ENCODE peak calls at places on chromosomes 11 and 22, in four cellular contexts. H is HCT116, Y is SK-N-SH, Z is K562. Q is an unnamed sample.

GRCh38 chr11:73401217-73401923 is 25.2 kb downstream of the RELT start:
- DNase-seq in H (no peak), Y (no peak), Z (no peak), Q (no peak)

GRCh38 chr22:31676700-31677099 is 14.7 kb upstream of the PISD start:
- DNase-seq in H (peak), Y (peak), Z (no peak), Q (no peak)

GRCh38 chr11:69515271-69516245 is 34.1 kb downstream of the LINC01488 start:
- DNase-seq in H (no peak), Y (no peak), Z (no peak), Q (no peak)

GRCh38 chr11:69261116-69261515 is 32.8 kb upstream of the MYEOV start:
- DNase-seq in H (no peak), Y (no peak), Z (no peak), Q (no peak)

GRCh38 chr11:75155570-75156422 is 4.9 kb downstream of the SLCO2B1 start:
- DNase-seq in H (no peak), Y (no peak), Z (peak), Q (no peak)

GRCh38 chr11:47538741-47539575 is 14.0 kb downstream of the CELF1 start:
- DNase-seq in H (no peak), Y (no peak), Z (no peak), Q (no peak)

GRCh38 chr22:36868546-36868945 is 7.7 kb downstream of the NCF4 start:
- DNase-seq in H (no peak), Y (no peak), Z (no peak), Q (no peak)

GRCh38 chr22:46738961-46739870 is 1.2 kb upstream of the CERK start:
- DNase-seq in H (peak), Y (no peak), Z (peak), Q (no peak)

GRCh38 chr11:36475192-36475591 is 34.9 kb downstream of the TRAF6 start:
- DNase-seq in H (no peak), Y (no peak), Z (no peak), Q (no peak)

GRCh38 chr11:102328748-102329147 is 11.5 kb downstream of the BIRC3 start:
- DNase-seq in H (no peak), Y (no peak), Z (no peak), Q (no peak)

GRCh38 chr11:61575886-61576516 is 4.9 kb downstream of the SYT7 start:
- DNase-seq in H (no peak), Y (no peak), Z (no peak), Q (no peak)

GRCh38 chr11:134893810-134894685 is 482.0 kb upstream of the B3GAT1 start:
- DNase-seq in H (no peak), Y (no peak), Z (no peak), Q (no peak)

GRCh38 chr11:131609317-131609716 is 238.9 kb downstream of the NTM start:
- DNase-seq in H (no peak), Y (no peak), Z (no peak), Q (no peak)

GRCh38 chr11:121931748-121932352 is 184.2 kb downstream of the BLID start:
- DNase-seq in H (no peak), Y (no peak), Z (no peak), Q (no peak)

GRCh38 chr11:37449146-37449545 is 851.1 kb upstream of the RAG2 start:
- DNase-seq in H (no peak), Y (peak), Z (peak), Q (peak)

GRCh38 chr11:134205729-134206128 is 18.0 kb downstream of the NCAPD3 start:
- DNase-seq in H (no peak), Y (no peak), Z (no peak), Q (no peak)

GRCh38 chr11:43933608-43934358 is 8.7 kb upstream of the C11orf96 start:
- DNase-seq in H (no peak), Y (no peak), Z (no peak), Q (no peak)

GRCh38 chr22:21582801-21583740 is 15.6 kb downstream of the UBE2L3 start:
- DNase-seq in H (no peak), Y (no peak), Z (no peak), Q (no peak)

GRCh38 chr22:23225724-23226496 is 45.6 kb downstream of the BCR start:
- DNase-seq in H (no peak), Y (no peak), Z (no peak), Q (no peak)

GRCh38 chr11:124193221-124193945 is 10.2 kb downstream of the OR10D3 start:
- DNase-seq in H (no peak), Y (no peak), Z (no peak), Q (no peak)

GRCh38 chr11:106421673-106422292 is 344.3 kb downstream of the AASDHPPT start:
- DNase-seq in H (no peak), Y (no peak), Z (no peak), Q (no peak)

GRCh38 chr22:24155597-24156145 is 25.6 kb upstream of the SUSD2 start:
- DNase-seq in H (no peak), Y (peak), Z (no peak), Q (no peak)

GRCh38 chr11:35160248-35160820 is 21.4 kb downstream of the CD44 start:
- DNase-seq in H (no peak), Y (no peak), Z (peak), Q (no peak)

GRCh38 chr11:106670069-106670468 is 348.2 kb downstream of the GUCY1A2 start:
- DNase-seq in H (no peak), Y (no peak), Z (no peak), Q (no peak)

GRCh38 chr11:69156673-69157155 is 979 bp downstream of the SMIM38 start:
- DNase-seq in H (no peak), Y (no peak), Z (peak), Q (no peak)

GRCh38 chr11:97965849-97966646 is 1054.7 kb upstream of the CNTN5 start:
- DNase-seq in H (no peak), Y (no peak), Z (no peak), Q (no peak)

GRCh38 chr22:49370841-49371301 is 456.8 kb downstream of the BRD1 start:
- DNase-seq in H (no peak), Y (no peak), Z (no peak), Q (no peak)

GRCh38 chr11:8071616-8072581 is 9.1 kb upstream of the TUB start:
- DNase-seq in H (no peak), Y (no peak), Z (no peak), Q (no peak)

GRCh38 chr22:23862103-23862502 is 4.4 kb downstream of the SLC2A11 start:
- DNase-seq in H (peak), Y (peak), Z (peak), Q (no peak)

GRCh38 chr11:112722876-112723275 is 238.3 kb upstream of the NCAM1 start:
- DNase-seq in H (no peak), Y (no peak), Z (no peak), Q (no peak)

GRCh38 chr22:26170795-26171194 is 1.5 kb downstream of the SEZ6L start:
- DNase-seq in H (no peak), Y (peak), Z (peak), Q (no peak)

GRCh38 chr11:114078423-114078822 is 18.9 kb downstream of the ZBTB16 start:
- DNase-seq in H (no peak), Y (no peak), Z (no peak), Q (no peak)

GRCh38 chr11:44727114-44727372 is 281 bp downstream of the TSPAN18 start:
- DNase-seq in H (no peak), Y (peak), Z (no peak), Q (no peak)

GRCh38 chr11:19444231-19444630 is 203.5 kb upstream of the E2F8 start:
- DNase-seq in H (no peak), Y (no peak), Z (no peak), Q (no peak)

GRCh38 chr11:9565822-9566560 is 7.5 kb upstream of the WEE1 start:
- DNase-seq in H (peak), Y (peak), Z (peak), Q (no peak)

GRCh38 chr11:130675456-130675855 is 227.0 kb downstream of the ADAMTS15 start:
- DNase-seq in H (no peak), Y (no peak), Z (no peak), Q (no peak)

GRCh38 chr22:42610211-42610610 is 4.5 kb downstream of the POLDIP3 start:
- DNase-seq in H (no peak), Y (no peak), Z (no peak), Q (no peak)
- H3K27ac ChIP-seq in H (no peak), Y (peak), Z (no peak), Q (peak)

GRCh38 chr11:57318178-57318577 is 6.6 kb downstream of the TNKS1BP1 start:
- DNase-seq in H (no peak), Y (no peak), Z (no peak), Q (no peak)
- H3K4me3 ChIP-seq in H (no peak), Y (no peak), Z (no peak), Q (no peak)

GRCh38 chr11:46238967-46239800 is 38.3 kb upstream of the CREB3L1 start:
- DNase-seq in H (peak), Y (peak), Z (peak), Q (no peak)

GRCh38 chr11:46236918-46237247 is 40.6 kb upstream of the CREB3L1 start:
- DNase-seq in H (no peak), Y (no peak), Z (no peak), Q (no peak)

GRCh38 chr11:46235777-46236688 is 41.4 kb upstream of the CREB3L1 start:
- DNase-seq in H (no peak), Y (no peak), Z (no peak), Q (no peak)

GRCh38 chr11:46238078-46238966 is 39.1 kb upstream of the CREB3L1 start:
- DNase-seq in H (no peak), Y (peak), Z (peak), Q (no peak)

GRCh38 chr11:46237248-46238077 is 40.0 kb upstream of the CREB3L1 start:
- DNase-seq in H (peak), Y (peak), Z (peak), Q (no peak)
- TF ChIP-seq POLR2AphosphoS5 in H (peak), Y (peak), Z (peak), Q (no peak)

GRCh38 chr22:19554834-19555404 is 30.7 kb upstream of the CLDN5 start:
- DNase-seq in H (peak), Y (peak), Z (no peak), Q (no peak)
- H3K27ac ChIP-seq in H (peak), Y (no peak), Z (no peak), Q (no peak)

GRCh38 chr11:405323-405975 is 9.3 kb downstream of the SIGIRR start:
- DNase-seq in H (no peak), Y (no peak), Z (no peak), Q (no peak)
- H3K4me3 ChIP-seq in H (no peak), Y (no peak), Z (peak), Q (no peak)

GRCh38 chr22:40276877-40277823 is 69.2 kb upstream of the ADSL start:
- DNase-seq in H (no peak), Y (no peak), Z (no peak), Q (no peak)
- TF ChIP-seq POLR2AphosphoS5 in H (no peak), Y (no peak), Z (no peak), Q (no peak)

DNA sequence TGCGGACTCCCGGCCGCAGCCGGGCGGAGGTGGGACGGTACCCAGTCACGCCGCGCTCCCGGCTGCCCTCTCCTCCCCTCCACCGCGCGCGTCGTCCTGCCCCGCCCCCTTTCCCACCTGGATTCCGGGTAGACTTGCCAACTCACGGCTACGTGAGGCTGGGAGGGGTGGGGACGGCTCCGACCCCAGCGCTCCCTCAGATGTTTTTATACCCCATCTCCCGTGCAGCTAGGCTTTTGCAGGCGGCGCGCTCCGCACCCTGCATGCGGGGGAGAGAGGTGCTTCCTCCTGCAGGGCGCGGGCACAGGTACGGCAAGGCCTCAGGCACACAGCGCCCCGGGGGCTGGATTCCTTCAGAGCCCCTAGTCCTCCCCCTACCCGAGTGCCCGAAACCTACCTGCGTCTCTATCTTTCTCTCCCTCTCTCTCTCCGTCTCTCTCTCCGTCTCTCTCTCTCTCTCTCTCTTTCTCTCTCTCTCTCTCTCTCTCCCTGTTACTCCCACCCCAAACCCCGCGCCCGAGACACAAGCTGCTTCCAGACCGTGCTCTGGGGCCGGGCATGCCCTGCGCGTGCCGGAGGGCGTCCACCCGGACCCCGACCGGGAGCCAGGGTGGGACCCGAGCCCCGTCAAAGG is 1.9 kb downstream of the PDGFB start:
- DNase-seq in H (no peak), Y (no peak), Z (no peak), Q (no peak)
- H3K27ac ChIP-seq in H (peak), Y (no peak), Z (no peak), Q (no peak)

GRCh38 chr22:43996170-43996980 is 27.7 kb upstream of the PARVB start:
- DNase-seq in H (no peak), Y (no peak), Z (no peak), Q (no peak)
- H3K4me3 ChIP-seq in H (no peak), Y (no peak), Z (no peak), Q (no peak)

GRCh38 chr11:86951706-86952105 is 3.5 kb downstream of the FZD4 start:
- DNase-seq in H (no peak), Y (no peak), Z (no peak), Q (no peak)

GRCh38 chr11:86949995-86950993 is 4.9 kb downstream of the FZD4 start:
- DNase-seq in H (no peak), Y (no peak), Z (no peak), Q (no peak)

GRCh38 chr11:86948733-86949132 is 6.5 kb downstream of the FZD4 start:
- DNase-seq in H (no peak), Y (no peak), Z (no peak), Q (no peak)

GRCh38 chr11:86952221-86952875 is 2.8 kb downstream of the FZD4 start:
- DNase-seq in H (no peak), Y (no peak), Z (no peak), Q (no peak)

GRCh38 chr11:86947541-86947940 is 7.7 kb downstream of the FZD4 start:
- DNase-seq in H (no peak), Y (no peak), Z (no peak), Q (no peak)
- TF ChIP-seq POLR2AphosphoS5 in H (no peak), Y (no peak), Z (no peak), Q (no peak)

Q was measured in SK-N-MC.